ENCODE peak calls at places on chromosomes 11 and 22, in ten cellular contexts. One of them, this sample, is unnamed.

GRCh38 chr11:76577199-76577920 is 93.2 kb downstream of the LRRC32 start:
- DNase-seq in mucosa of descending colon: no peak
- DNase-seq in brain microvascular endothelial cell: peak; percentile 77
- DNase-seq in H7: no peak
- DNase-seq in fibroblast of the aortic adventitia: peak; percentile 67
- DNase-seq in A549: peak; percentile 58
- DNase-seq in Peyer's patch: peak; percentile 67
- DNase-seq in fibroblast of pulmonary artery: peak; percentile 84
- DNase-seq in adipocyte: peak; percentile 96
- DNase-seq in fibroblast of lung: peak; percentile 85
- DNase-seq in this sample: peak; percentile 67

GRCh38 chr22:34015642-34016041 is 95.4 kb upstream of the LARGE1 start:
- DNase-seq in mucosa of descending colon: no peak
- DNase-seq in brain microvascular endothelial cell: no peak
- DNase-seq in H7: no peak
- DNase-seq in fibroblast of the aortic adventitia: no peak
- DNase-seq in A549: no peak
- DNase-seq in Peyer's patch: no peak
- DNase-seq in fibroblast of pulmonary artery: no peak
- DNase-seq in adipocyte: no peak
- DNase-seq in fibroblast of lung: no peak
- DNase-seq in this sample: no peak

GRCh38 chr11:34149786-34150185 is 44.4 kb downstream of the NAT10 start:
- DNase-seq in mucosa of descending colon: no peak
- DNase-seq in brain microvascular endothelial cell: no peak
- DNase-seq in H7: peak; percentile 91
- DNase-seq in fibroblast of the aortic adventitia: peak; percentile 13
- DNase-seq in A549: peak; percentile 33
- DNase-seq in Peyer's patch: no peak
- DNase-seq in fibroblast of pulmonary artery: peak; percentile 29
- DNase-seq in adipocyte: no peak
- DNase-seq in fibroblast of lung: no peak
- DNase-seq in this sample: no peak

GRCh38 chr22:24247564-24248344 is 2.9 kb upstream of the GGT5 start:
- DNase-seq in mucosa of descending colon: peak; percentile 77
- DNase-seq in brain microvascular endothelial cell: peak; percentile 93
- DNase-seq in H7: peak; percentile 98
- DNase-seq in fibroblast of the aortic adventitia: peak; percentile 99
- DNase-seq in A549: peak; percentile 83
- DNase-seq in Peyer's patch: peak; percentile 88
- DNase-seq in fibroblast of pulmonary artery: peak; percentile 100
- DNase-seq in adipocyte: peak; percentile 99
- DNase-seq in fibroblast of lung: peak; percentile 93
- DNase-seq in this sample: peak; percentile 20

GRCh38 chr11:40597546-40598113 is 861.8 kb downstream of the LRRC4C start:
- DNase-seq in mucosa of descending colon: no peak
- DNase-seq in brain microvascular endothelial cell: no peak
- DNase-seq in H7: no peak
- DNase-seq in fibroblast of the aortic adventitia: no peak
- DNase-seq in A549: no peak
- DNase-seq in Peyer's patch: no peak
- DNase-seq in fibroblast of pulmonary artery: no peak
- DNase-seq in adipocyte: no peak
- DNase-seq in fibroblast of lung: no peak
- DNase-seq in this sample: no peak

GRCh38 chr11:49995559-49995958 is 13.2 kb upstream of the OR4C12 start:
- DNase-seq in mucosa of descending colon: peak; percentile 40
- DNase-seq in brain microvascular endothelial cell: peak; percentile 35
- DNase-seq in H7: peak; percentile 1
- DNase-seq in fibroblast of the aortic adventitia: peak; percentile 63
- DNase-seq in A549: peak; percentile 71
- DNase-seq in Peyer's patch: no peak
- DNase-seq in fibroblast of pulmonary artery: peak; percentile 65
- DNase-seq in adipocyte: peak; percentile 59
- DNase-seq in fibroblast of lung: peak; percentile 7
- DNase-seq in this sample: peak; percentile 15

GRCh38 chr11:16789560-16790483 is 51.4 kb downstream of the C11orf58 start:
- DNase-seq in mucosa of descending colon: no peak
- DNase-seq in brain microvascular endothelial cell: no peak
- DNase-seq in H7: no peak
- DNase-seq in fibroblast of the aortic adventitia: no peak
- DNase-seq in A549: no peak
- DNase-seq in Peyer's patch: no peak
- DNase-seq in fibroblast of pulmonary artery: no peak
- DNase-seq in adipocyte: no peak
- DNase-seq in fibroblast of lung: no peak
- DNase-seq in this sample: no peak

GRCh38 chr11:117875397-117876048 is 935 bp downstream of the FXYD6 start:
- DNase-seq in mucosa of descending colon: no peak
- DNase-seq in brain microvascular endothelial cell: no peak
- DNase-seq in H7: peak; percentile 72
- DNase-seq in fibroblast of the aortic adventitia: no peak
- DNase-seq in A549: no peak
- DNase-seq in Peyer's patch: no peak
- DNase-seq in fibroblast of pulmonary artery: no peak
- DNase-seq in adipocyte: no peak
- DNase-seq in fibroblast of lung: no peak
- DNase-seq in this sample: no peak

GRCh38 chr11:3177931-3178330 is 12.8 kb upstream of the OSBPL5 start:
- DNase-seq in mucosa of descending colon: no peak
- DNase-seq in brain microvascular endothelial cell: peak; percentile 51
- DNase-seq in H7: no peak
- DNase-seq in fibroblast of the aortic adventitia: no peak
- DNase-seq in A549: no peak
- DNase-seq in Peyer's patch: no peak
- DNase-seq in fibroblast of pulmonary artery: no peak
- DNase-seq in adipocyte: peak; percentile 22
- DNase-seq in fibroblast of lung: peak; percentile 69
- DNase-seq in this sample: no peak

GRCh38 chr11:19091366-19091765 is 25.6 kb upstream of the ZDHHC13 start:
- DNase-seq in mucosa of descending colon: no peak
- DNase-seq in brain microvascular endothelial cell: no peak
- DNase-seq in H7: no peak
- DNase-seq in fibroblast of the aortic adventitia: no peak
- DNase-seq in A549: no peak
- DNase-seq in Peyer's patch: no peak
- DNase-seq in fibroblast of pulmonary artery: peak; percentile 46
- DNase-seq in adipocyte: no peak
- DNase-seq in fibroblast of lung: no peak
- DNase-seq in this sample: no peak

GRCh38 chr11:95483339-95483738 is 252.3 kb upstream of the SESN3 start:
- DNase-seq in mucosa of descending colon: no peak
- DNase-seq in brain microvascular endothelial cell: no peak
- DNase-seq in H7: no peak
- DNase-seq in fibroblast of the aortic adventitia: peak; percentile 23
- DNase-seq in A549: no peak
- DNase-seq in Peyer's patch: no peak
- DNase-seq in fibroblast of pulmonary artery: no peak
- DNase-seq in adipocyte: no peak
- DNase-seq in fibroblast of lung: peak; percentile 19
- DNase-seq in this sample: no peak

GRCh38 chr22:30947821-30948454 is 20.6 kb downstream of the MORC2 start:
- DNase-seq in mucosa of descending colon: no peak
- DNase-seq in brain microvascular endothelial cell: peak; percentile 9
- DNase-seq in H7: no peak
- DNase-seq in fibroblast of the aortic adventitia: peak; percentile 79
- DNase-seq in A549: peak; percentile 46
- DNase-seq in Peyer's patch: no peak
- DNase-seq in fibroblast of pulmonary artery: peak; percentile 81
- DNase-seq in adipocyte: peak; percentile 80
- DNase-seq in fibroblast of lung: peak; percentile 36
- DNase-seq in this sample: no peak

DNA sequence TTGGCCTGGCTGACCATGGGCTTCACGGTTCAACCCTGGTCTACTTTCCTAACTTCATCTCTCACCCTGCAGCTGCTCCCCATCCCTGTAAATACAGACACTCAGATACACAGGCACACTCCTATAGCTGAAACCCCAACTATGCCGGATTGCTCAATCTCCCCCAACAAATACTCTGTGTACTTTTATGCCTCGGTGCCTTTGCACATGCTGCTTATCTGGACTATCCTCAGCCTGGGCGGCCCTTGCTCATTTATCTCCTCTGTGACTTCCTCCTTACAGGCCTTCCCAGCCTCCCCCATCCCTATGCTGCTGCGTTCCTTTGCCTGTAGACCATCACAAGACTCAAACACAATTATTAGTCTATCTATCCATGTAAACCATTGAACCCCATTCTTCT is 76.6 kb downstream of the PKNOX2 start:
- DNase-seq in mucosa of descending colon: no peak
- DNase-seq in brain microvascular endothelial cell: no peak
- DNase-seq in H7: no peak
- DNase-seq in fibroblast of the aortic adventitia: no peak
- DNase-seq in A549: no peak
- DNase-seq in Peyer's patch: no peak
- DNase-seq in fibroblast of pulmonary artery: peak; percentile 43
- DNase-seq in adipocyte: no peak
- DNase-seq in fibroblast of lung: no peak
- DNase-seq in this sample: no peak
- H3K4me3 ChIP-seq in mucosa of descending colon: no peak overlapping the region
- H3K4me3 ChIP-seq in brain microvascular endothelial cell: no peak overlapping the region
- H3K4me3 ChIP-seq in H7: no peak overlapping the region
- H3K4me3 ChIP-seq in fibroblast of the aortic adventitia: no peak overlapping the region
- H3K4me3 ChIP-seq in A549: no peak overlapping the region
- H3K4me3 ChIP-seq in Peyer's patch: no peak overlapping the region
- H3K4me3 ChIP-seq in fibroblast of pulmonary artery: no peak overlapping the region
- H3K4me3 ChIP-seq in adipocyte: no peak overlapping the region
- H3K4me3 ChIP-seq in fibroblast of lung: no peak overlapping the region
- H3K4me3 ChIP-seq in this sample: no peak overlapping the region

GRCh38 chr22:28464179-28464578 is 215.5 kb downstream of the TTC28 start:
- DNase-seq in mucosa of descending colon: no peak
- DNase-seq in brain microvascular endothelial cell: no peak
- DNase-seq in H7: no peak
- DNase-seq in fibroblast of the aortic adventitia: peak; percentile 31
- DNase-seq in A549: no peak
- DNase-seq in Peyer's patch: no peak
- DNase-seq in fibroblast of pulmonary artery: no peak
- DNase-seq in adipocyte: no peak
- DNase-seq in fibroblast of lung: peak; percentile 11
- DNase-seq in this sample: no peak
- H3K4me3 ChIP-seq in mucosa of descending colon: no peak overlapping the region
- H3K4me3 ChIP-seq in brain microvascular endothelial cell: no peak overlapping the region
- H3K4me3 ChIP-seq in H7: no peak overlapping the region
- H3K4me3 ChIP-seq in fibroblast of the aortic adventitia: no peak overlapping the region
- H3K4me3 ChIP-seq in A549: no peak overlapping the region
- H3K4me3 ChIP-seq in Peyer's patch: no peak overlapping the region
- H3K4me3 ChIP-seq in fibroblast of pulmonary artery: no peak overlapping the region
- H3K4me3 ChIP-seq in adipocyte: no peak overlapping the region
- H3K4me3 ChIP-seq in fibroblast of lung: no peak overlapping the region
- H3K4me3 ChIP-seq in this sample: no peak overlapping the region

GRCh38 chr22:26170112-26170492 is 840 bp downstream of the SEZ6L start:
- DNase-seq in mucosa of descending colon: no peak
- DNase-seq in brain microvascular endothelial cell: no peak
- DNase-seq in H7: peak; percentile 51
- DNase-seq in fibroblast of the aortic adventitia: no peak
- DNase-seq in A549: no peak
- DNase-seq in Peyer's patch: no peak
- DNase-seq in fibroblast of pulmonary artery: no peak
- DNase-seq in adipocyte: no peak
- DNase-seq in fibroblast of lung: no peak
- DNase-seq in this sample: no peak

GRCh38 chr22:26168934-26169311 is 339 bp upstream of the SEZ6L start:
- DNase-seq in mucosa of descending colon: no peak
- DNase-seq in brain microvascular endothelial cell: no peak
- DNase-seq in H7: no peak
- DNase-seq in fibroblast of the aortic adventitia: no peak
- DNase-seq in A549: no peak
- DNase-seq in Peyer's patch: no peak
- DNase-seq in fibroblast of pulmonary artery: no peak
- DNase-seq in adipocyte: no peak
- DNase-seq in fibroblast of lung: peak; percentile 6
- DNase-seq in this sample: no peak

GRCh38 chr22:26170795-26171194 is 1.5 kb downstream of the SEZ6L start:
- DNase-seq in mucosa of descending colon: no peak
- DNase-seq in brain microvascular endothelial cell: no peak
- DNase-seq in H7: peak; percentile 75
- DNase-seq in fibroblast of the aortic adventitia: no peak
- DNase-seq in A549: no peak
- DNase-seq in Peyer's patch: no peak
- DNase-seq in fibroblast of pulmonary artery: no peak
- DNase-seq in adipocyte: no peak
- DNase-seq in fibroblast of lung: no peak
- DNase-seq in this sample: no peak

GRCh38 chr22:26168199-26168915 is 905 bp upstream of the SEZ6L start:
- DNase-seq in mucosa of descending colon: no peak
- DNase-seq in brain microvascular endothelial cell: no peak
- DNase-seq in H7: peak; percentile 45
- DNase-seq in fibroblast of the aortic adventitia: no peak
- DNase-seq in A549: no peak
- DNase-seq in Peyer's patch: no peak
- DNase-seq in fibroblast of pulmonary artery: no peak
- DNase-seq in adipocyte: no peak
- DNase-seq in fibroblast of lung: no peak
- DNase-seq in this sample: no peak

DNA sequence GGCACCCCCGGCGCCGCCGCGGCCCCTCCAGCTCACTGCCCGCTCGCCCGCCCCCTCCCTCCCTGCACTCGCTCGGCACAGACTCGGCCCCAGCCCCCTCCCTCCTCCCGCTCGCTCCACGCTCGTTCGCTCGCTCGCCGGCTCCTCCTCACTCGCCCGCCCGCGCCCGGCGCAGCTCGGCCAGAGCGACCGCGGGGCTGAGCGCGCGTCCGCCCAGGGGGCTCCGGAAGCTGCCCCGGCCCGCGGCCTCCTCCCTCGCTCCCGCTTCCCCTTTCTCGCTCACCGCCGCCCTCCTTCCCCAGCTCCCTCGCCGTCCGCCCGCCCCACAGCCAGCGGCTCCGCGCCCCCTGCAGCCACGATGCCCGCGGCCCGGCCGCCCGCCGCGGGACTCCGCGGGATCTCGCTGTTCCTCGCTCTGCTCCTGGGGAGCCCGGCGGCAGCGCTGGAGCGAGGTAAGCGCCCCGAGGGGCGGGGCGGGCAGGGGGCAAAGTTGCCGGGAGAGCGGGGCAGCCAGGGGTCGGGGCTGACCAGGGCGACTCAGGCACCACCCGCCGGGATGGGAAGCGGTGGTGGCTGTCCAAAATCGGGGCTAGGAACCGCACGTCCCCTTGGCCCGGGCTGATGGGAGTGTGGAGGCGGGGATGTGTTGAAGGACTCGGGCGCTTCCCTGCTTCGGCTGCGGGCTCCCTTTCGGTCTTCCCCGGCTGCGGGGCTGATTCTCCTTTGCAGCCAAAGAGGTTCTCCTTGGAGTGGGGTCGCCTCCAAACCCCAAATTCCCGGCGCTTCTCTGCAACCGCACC is at the start of gene SEZ6L:
- DNase-seq in mucosa of descending colon: no peak
- DNase-seq in brain microvascular endothelial cell: no peak
- DNase-seq in H7: peak; percentile 87
- DNase-seq in fibroblast of the aortic adventitia: no peak
- DNase-seq in A549: no peak
- DNase-seq in Peyer's patch: no peak
- DNase-seq in fibroblast of pulmonary artery: no peak
- DNase-seq in adipocyte: peak; percentile 48
- DNase-seq in fibroblast of lung: peak; percentile 7
- DNase-seq in this sample: no peak
- H3K4me3 ChIP-seq in mucosa of descending colon: no peak within 1 kb of the TSS
- H3K4me3 ChIP-seq in brain microvascular endothelial cell: no peak within 1 kb of the TSS
- H3K4me3 ChIP-seq in H7: peak within 1 kb of the TSS; percentile 52
- H3K4me3 ChIP-seq in fibroblast of the aortic adventitia: no peak within 1 kb of the TSS
- H3K4me3 ChIP-seq in A549: no peak within 1 kb of the TSS
- H3K4me3 ChIP-seq in Peyer's patch: peak within 1 kb of the TSS; percentile 50
- H3K4me3 ChIP-seq in fibroblast of pulmonary artery: no peak within 1 kb of the TSS
- H3K4me3 ChIP-seq in adipocyte: peak within 1 kb of the TSS; percentile 27
- H3K4me3 ChIP-seq in fibroblast of lung: no peak within 1 kb of the TSS
- H3K4me3 ChIP-seq in this sample: no peak within 1 kb of the TSS

GRCh38 chr22:17911312-17911705 is 113.1 kb downstream of the MICAL3 start:
- DNase-seq in mucosa of descending colon: no peak
- DNase-seq in brain microvascular endothelial cell: no peak
- DNase-seq in H7: no peak
- DNase-seq in fibroblast of the aortic adventitia: no peak
- DNase-seq in A549: no peak
- DNase-seq in Peyer's patch: peak; percentile 3
- DNase-seq in fibroblast of pulmonary artery: no peak
- DNase-seq in adipocyte: no peak
- DNase-seq in fibroblast of lung: no peak
- DNase-seq in this sample: no peak
- H3K4me3 ChIP-seq in mucosa of descending colon: no peak overlapping the region
- H3K4me3 ChIP-seq in brain microvascular endothelial cell: no peak overlapping the region
- H3K4me3 ChIP-seq in H7: no peak overlapping the region
- H3K4me3 ChIP-seq in fibroblast of the aortic adventitia: no peak overlapping the region
- H3K4me3 ChIP-seq in A549: no peak overlapping the region
- H3K4me3 ChIP-seq in Peyer's patch: no peak overlapping the region
- H3K4me3 ChIP-seq in fibroblast of pulmonary artery: no peak overlapping the region
- H3K4me3 ChIP-seq in adipocyte: peak overlapping the region; percentile 36
- H3K4me3 ChIP-seq in fibroblast of lung: no peak overlapping the region
- H3K4me3 ChIP-seq in this sample: no peak overlapping the region

This sample was measured in epithelial cell of proximal tubule.